ENCODE peak calls at places on chromosomes 12 and 14, in six cellular contexts. V, F, Z, K, X and O are unnamed samples.
A peak's percentile ranks its signal among the peaks of the same experiment; 100 is the strongest.

GRCh38 chr14:24426912-24427536 is 2.4 kb downstream of the CBLN3 start:
- DNase-seq in Z (peak; percentile 76), K (no peak), F (peak; percentile 81), X (no peak), V (no peak), O (peak; percentile 72)

GRCh38 chr14:89227490-89227834 is 189.6 kb downstream of the FOXN3 start:
- DNase-seq in F (no peak), Z (no peak), V (no peak), X (no peak), K (no peak), O (no peak)

GRCh38 chr12:82326905-82327503 is 31.2 kb downstream of the CCDC59 start:
- DNase-seq in Z (no peak), F (peak; percentile 13), V (no peak), K (no peak), X (peak; percentile 35), O (no peak)

GRCh38 chr14:89720076-89720687 is 234.3 kb downstream of the EFCAB11 start:
- DNase-seq in Z (no peak), X (no peak), F (no peak), V (no peak), K (no peak), O (no peak)

GRCh38 chr14:36997843-36998242 is 174.6 kb downstream of the SLC25A21 start:
- DNase-seq in F (no peak), Z (no peak), X (no peak), V (no peak), K (no peak), O (no peak)

GRCh38 chr12:103013741-103014140 is 56.3 kb downstream of the ASCL1 start:
- DNase-seq in Z (no peak), K (no peak), X (no peak), V (no peak), F (no peak), O (no peak)

GRCh38 chr14:88987516-88987915 is 163.1 kb downstream of the TTC8 start:
- DNase-seq in V (no peak), K (no peak), X (no peak), Z (no peak), F (no peak), O (no peak)

GRCh38 chr12:78584695-78585094 is 279.9 kb upstream of the SYT1 start:
- DNase-seq in V (no peak), F (peak; percentile 6), Z (no peak), K (no peak), X (peak; percentile 55), O (no peak)

GRCh38 chr12:108704527-108704926 is 26.8 kb downstream of the CORO1C start:
- DNase-seq in Z (no peak), V (no peak), F (no peak), X (no peak), K (no peak), O (no peak)
- H3K27ac ChIP-seq in Z (no peak overlapping the region), V (no peak overlapping the region), F (no peak overlapping the region), X (no peak overlapping the region), K (peak overlapping the region; percentile 95), O (no peak overlapping the region)

GRCh38 chr14:22836301-22837058 is at the start of gene MMP14:
- DNase-seq in X (no peak), F (no peak), K (peak; percentile 85), Z (peak; percentile 79), V (peak; percentile 89), O (peak; percentile 70)
- TF ChIP-seq POLR2A in X (no peak), F (no peak), K (peak; percentile 79), Z (no peak), V (peak; percentile 86), O (peak; percentile 58)

DNA sequence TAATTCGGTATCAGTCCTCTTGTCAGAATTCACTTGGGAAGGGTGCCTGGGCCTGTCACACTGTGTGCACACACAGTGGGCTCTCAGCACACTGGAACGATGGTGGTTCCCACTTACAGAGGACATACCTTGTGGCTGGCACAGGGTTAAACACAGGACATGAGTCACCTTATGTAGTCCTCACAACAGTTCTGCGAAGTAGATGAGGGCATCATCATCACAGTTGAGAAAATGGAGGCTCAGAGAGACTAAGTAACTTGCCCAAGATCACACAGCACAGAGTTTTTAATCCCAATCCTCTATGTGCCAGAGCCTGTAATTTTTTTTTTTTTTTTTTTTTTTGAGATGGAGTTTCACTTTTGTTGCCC is 90.7 kb downstream of the NINJ2 start:
- DNase-seq in X (peak; percentile 56), Z (no peak), V (no peak), F (peak; percentile 27), K (no peak), O (no peak)
- H3K27ac ChIP-seq in X (peak overlapping the region; percentile 97), Z (no peak overlapping the region), V (no peak overlapping the region), F (peak overlapping the region; percentile 86), K (peak overlapping the region; percentile 87), O (no peak overlapping the region)

DNA sequence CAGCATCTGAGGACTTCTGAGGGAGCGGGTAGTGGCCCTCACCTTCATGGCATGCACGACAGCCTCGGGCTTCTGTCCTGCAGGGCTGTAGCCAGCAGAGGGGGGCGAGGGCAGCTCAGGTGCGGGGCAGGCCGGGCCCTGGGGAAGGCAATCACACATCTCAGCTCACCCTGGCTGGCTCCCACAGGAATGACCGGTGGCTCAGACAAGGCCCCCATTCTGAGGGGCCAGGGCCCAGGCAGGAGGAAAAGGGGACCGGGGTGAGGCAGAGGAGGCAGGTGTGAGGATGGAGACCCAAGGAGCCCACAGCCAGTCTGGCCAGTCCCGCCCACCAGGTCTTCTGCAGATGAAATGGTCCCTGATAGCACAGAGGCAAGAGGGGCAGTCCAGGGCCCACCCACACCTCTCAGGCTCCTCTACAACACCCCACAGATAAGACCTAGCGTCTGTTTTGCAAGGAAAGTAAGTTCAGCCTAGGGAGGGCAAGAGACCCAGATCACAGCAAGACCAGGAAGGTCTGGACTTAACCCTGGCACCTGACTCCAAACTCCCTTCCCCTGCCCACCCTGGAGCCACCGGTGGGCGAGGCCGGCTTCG is 35.9 kb downstream of the CCNK start:
- DNase-seq in Z (peak; percentile 69), K (no peak), V (no peak), X (no peak), F (no peak), O (peak; percentile 45)
- TF ChIP-seq POLR2A in Z (no peak), K (no peak), V (no peak), X (no peak), F (no peak), O (no peak)

DNA sequence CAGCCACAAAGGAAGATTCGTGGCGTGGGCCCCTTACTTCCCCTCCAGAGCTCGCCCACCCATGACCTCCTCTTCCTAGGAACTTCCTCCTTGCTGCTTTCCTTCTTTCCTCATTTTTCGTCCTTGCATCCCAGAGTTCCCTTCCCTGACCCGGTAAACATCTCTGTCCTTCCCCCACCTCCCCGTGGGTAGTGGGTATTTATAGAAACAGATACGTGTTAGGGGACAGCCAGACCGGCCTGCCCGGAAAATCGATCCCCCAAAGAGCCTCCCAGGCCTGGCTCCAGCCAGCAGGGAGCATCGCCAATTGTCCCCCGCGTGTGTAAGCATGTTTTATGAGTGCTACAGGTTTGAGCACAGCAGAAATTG is 1.6 kb downstream of the DYRK2 start:
- DNase-seq in Z (peak; percentile 80), F (no peak), X (no peak), K (peak; percentile 21), V (peak; percentile 20), O (no peak)
- H3K27ac ChIP-seq in Z (peak overlapping the region; percentile 93), F (peak overlapping the region; percentile 80), X (peak overlapping the region; percentile 98), K (peak overlapping the region; percentile 97), V (peak overlapping the region; percentile 87), O (peak overlapping the region; percentile 98)

DNA sequence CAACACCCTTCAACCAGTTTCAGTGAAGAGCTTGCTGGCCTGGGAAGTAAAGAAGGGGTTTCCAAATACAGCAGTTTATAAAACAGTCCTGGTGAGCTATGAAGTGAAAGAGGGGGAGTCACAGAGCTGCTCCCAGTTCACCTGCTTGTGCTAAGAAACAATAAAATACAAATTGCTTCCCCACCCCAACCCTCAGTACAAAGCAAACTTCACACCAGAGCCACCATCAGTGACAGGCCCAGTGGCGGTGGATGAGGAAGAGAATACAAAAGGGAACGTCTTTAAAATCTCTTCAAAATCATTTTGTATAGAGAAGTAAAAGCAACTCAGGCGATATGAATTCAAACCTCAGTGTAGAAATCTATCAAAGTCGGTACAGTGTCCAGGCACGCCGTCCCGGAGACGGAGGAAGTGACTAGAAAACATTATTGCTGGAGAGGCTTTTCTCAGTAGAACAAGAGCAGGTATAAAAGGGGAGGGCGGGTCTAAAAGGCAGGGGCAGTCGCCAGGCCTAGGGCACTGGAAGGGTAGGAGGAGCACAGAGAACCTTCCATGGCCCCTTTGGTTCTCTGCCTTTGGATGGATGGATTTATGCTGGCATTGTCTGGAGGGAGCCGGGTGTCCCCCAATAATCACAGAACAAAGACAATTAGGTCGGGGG is 10.5 kb upstream of the RPLP0 start:
- DNase-seq in V (no peak), X (no peak), F (no peak), K (no peak), Z (no peak), O (no peak)
- TF ChIP-seq POLR2A in V (no peak), X (no peak), F (no peak), K (no peak), Z (no peak), O (no peak)